ENCODE peak calls at places on chromosomes 16 and 17, in four cellular contexts. O is right lobe of liver, E is GM10248, G is pancreas. L is an unnamed sample.

GRCh38 chr16:88366032-88366703 is 16.6 kb upstream of the ZNF469 start:
- DNase-seq in O (no peak), G (no peak), E (no peak), L (no peak)

GRCh38 chr17:50604470-50604869 is 30.2 kb upstream of the ABCC3 start:
- DNase-seq in O (no peak), G (no peak), E (no peak), L (no peak)

GRCh38 chr17:82936768-82937171 is 96.9 kb upstream of the ZNF750 start:
- DNase-seq in E (no peak), O (peak), G (no peak), L (no peak)

GRCh38 chr17:75734674-75735294 is 13.5 kb downstream of the ITGB4 start:
- DNase-seq in G (no peak), E (no peak), O (no peak), L (no peak)

GRCh38 chr16:56295059-56295673 is 103.9 kb downstream of the GNAO1 start:
- DNase-seq in G (no peak), O (no peak), E (no peak), L (no peak)

GRCh38 chr16:67645397-67646121 is 615 bp downstream of the CARMIL2 start:
- DNase-seq in O (no peak), G (no peak), E (no peak), L (peak)

GRCh38 chr17:67150826-67151225 is 94.2 kb downstream of the HELZ start:
- DNase-seq in E (no peak), G (no peak), O (no peak), L (no peak)

GRCh38 chr16:23131841-23132576 is 17.2 kb downstream of the USP31 start:
- DNase-seq in E (no peak), G (no peak), O (no peak), L (no peak)

GRCh38 chr16:66842765-66843164 is 1.4 kb upstream of the CA7 start:
- DNase-seq in G (no peak), O (no peak), E (no peak), L (no peak)

GRCh38 chr17:49520386-49521087 is 25.4 kb downstream of the NGFR start:
- DNase-seq in E (no peak), G (no peak), O (no peak), L (no peak)

GRCh38 chr16:89197633-89198416 is 2.5 kb downstream of the SLC22A31 start:
- DNase-seq in G (no peak), E (no peak), O (no peak), L (no peak)

GRCh38 chr16:77961811-77962210 is 60.5 kb upstream of the CLEC3A start:
- DNase-seq in G (no peak), O (no peak), E (no peak), L (no peak)

GRCh38 chr16:16096161-16096857 is 127.0 kb downstream of the ABCC6 start:
- DNase-seq in O (no peak), G (no peak), E (no peak), L (no peak)

GRCh38 chr17:29618272-29619065 is 4.2 kb downstream of the CORO6 start:
- DNase-seq in E (no peak), O (no peak), G (no peak), L (no peak)

GRCh38 chr17:29617481-29618271 is 5.0 kb downstream of the CORO6 start:
- DNase-seq in O (peak), G (peak), E (peak), L (peak)

GRCh38 chr17:29616300-29617048 is 6.2 kb downstream of the CORO6 start:
- DNase-seq in G (no peak), E (no peak), O (peak), L (no peak)

GRCh38 chr17:29615492-29616299 is 7.0 kb downstream of the CORO6 start:
- DNase-seq in E (peak), G (peak), O (peak), L (peak)

GRCh38 chr17:29617125-29617480 is 5.6 kb downstream of the CORO6 start:
- DNase-seq in E (peak), O (peak), G (peak), L (peak)
- TF ChIP-seq CTCF in E (peak), O (peak), G (peak), L (peak)

GRCh38 chr16:1285669-1286491 is 23.6 kb upstream of the UBE2I start:
- DNase-seq in O (no peak), E (no peak), G (no peak), L (no peak)
- TF ChIP-seq CTCF in O (no peak), E (no peak), G (no peak), L (no peak)

GRCh38 chr17:45813051-45813731 is 29.1 kb downstream of the CRHR1 start:
- DNase-seq in E (no peak), O (no peak), G (no peak), L (no peak)
- TF ChIP-seq CTCF in E (no peak), O (no peak), G (no peak), L (peak)

DNA sequence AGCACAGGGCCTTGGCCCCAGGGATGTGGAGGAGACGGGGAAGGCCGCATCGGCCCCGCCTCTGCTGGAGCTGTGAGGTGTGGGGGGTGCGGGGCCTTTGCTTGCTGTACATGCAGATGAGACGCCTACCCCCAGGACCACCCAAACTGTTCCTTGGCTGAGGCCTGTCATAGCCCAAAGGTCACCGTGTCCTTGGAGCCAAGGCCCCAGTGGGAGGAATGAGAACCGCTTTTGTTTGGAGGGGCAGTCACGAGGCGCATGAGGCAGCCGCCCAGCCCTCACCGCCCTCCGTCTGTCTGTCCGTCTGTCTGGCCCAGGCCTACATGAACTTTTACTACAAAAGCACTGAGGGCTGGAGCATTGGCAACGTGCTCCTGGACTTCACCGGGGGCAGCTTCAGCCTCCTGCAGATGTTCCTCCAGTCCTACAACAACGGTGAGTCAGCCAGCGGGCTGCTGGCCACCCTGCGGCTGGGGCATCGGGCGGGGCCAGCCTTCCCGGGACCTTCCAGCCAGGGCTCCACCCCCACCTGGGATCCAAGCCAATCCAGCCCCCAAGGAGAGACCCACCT is 8.8 kb downstream of the TAX1BP3 start:
- DNase-seq in E (no peak), G (no peak), O (no peak), L (no peak)
- TF ChIP-seq CTCF in E (no peak), G (no peak), O (no peak), L (no peak)

GRCh38 chr17:19651461-19652238 is 3.1 kb downstream of the ALDH3A2 start:
- DNase-seq in O (no peak), G (no peak), E (no peak), L (no peak)

GRCh38 chr17:19652595-19652994 is 4.0 kb downstream of the ALDH3A2 start:
- DNase-seq in O (no peak), E (no peak), G (no peak), L (no peak)

GRCh38 chr17:19647697-19648474 is 665 bp upstream of the ALDH3A2 start:
- DNase-seq in E (peak), O (peak), G (peak), L (peak)

GRCh38 chr17:19648475-19649406 is at the start of gene ALDH3A2:
- DNase-seq in G (peak), O (peak), E (peak), L (peak)

GRCh38 chr17:19650826-19651225 is 2.3 kb downstream of the ALDH3A2 start:
- DNase-seq in E (no peak), O (no peak), G (no peak), L (no peak)
- TF ChIP-seq CTCF in E (no peak), O (no peak), G (no peak), L (no peak)

GRCh38 chr17:4780325-4781010 is 5.7 kb downstream of the VMO1 start:
- DNase-seq in E (no peak), G (no peak), O (no peak), L (no peak)
- TF ChIP-seq CTCF in E (no peak), G (no peak), O (no peak), L (no peak)

GRCh38 chr16:55120408-55120807 is 189.7 kb downstream of the IRX5 start:
- DNase-seq in G (no peak), O (no peak), E (no peak), L (no peak)
- TF ChIP-seq CTCF in G (no peak), O (no peak), E (no peak), L (no peak)